ENCODE peak calls at places on chromosomes 5 and 9, in eight cellular contexts. One of them, this sample, is unnamed.

GRCh38 chr5:116009806-116010205 is 22.5 kb upstream of the ARL14EPL start:
- DNase-seq in naive thymus-derived CD8-positive, alpha-beta T cell: no peak
- DNase-seq in HEK293T: no peak
- DNase-seq in NCI-H1092: no peak
- DNase-seq in ureter: no peak
- DNase-seq in neural progenitor cell: no peak
- DNase-seq in aorta: no peak
- DNase-seq in effector memory CD4-positive, alpha-beta T cell: no peak
- DNase-seq in this sample: no peak

GRCh38 chr9:136619742-136620440 is 42.8 kb upstream of the EGFL7 start:
- DNase-seq in naive thymus-derived CD8-positive, alpha-beta T cell: no peak
- DNase-seq in HEK293T: no peak
- DNase-seq in NCI-H1092: no peak
- DNase-seq in ureter: peak
- DNase-seq in neural progenitor cell: no peak
- DNase-seq in aorta: peak
- DNase-seq in effector memory CD4-positive, alpha-beta T cell: no peak
- DNase-seq in this sample: no peak

GRCh38 chr5:31149072-31149471 is 44.4 kb upstream of the CDH6 start:
- DNase-seq in naive thymus-derived CD8-positive, alpha-beta T cell: no peak
- DNase-seq in HEK293T: no peak
- DNase-seq in NCI-H1092: no peak
- DNase-seq in ureter: no peak
- DNase-seq in neural progenitor cell: no peak
- DNase-seq in aorta: no peak
- DNase-seq in effector memory CD4-positive, alpha-beta T cell: no peak
- DNase-seq in this sample: no peak

GRCh38 chr9:73889023-73889422 is 608.1 kb upstream of the RORB start:
- DNase-seq in naive thymus-derived CD8-positive, alpha-beta T cell: no peak
- DNase-seq in HEK293T: no peak
- DNase-seq in NCI-H1092: no peak
- DNase-seq in ureter: no peak
- DNase-seq in neural progenitor cell: no peak
- DNase-seq in aorta: no peak
- DNase-seq in effector memory CD4-positive, alpha-beta T cell: no peak
- DNase-seq in this sample: no peak

GRCh38 chr9:124377551-124377950 is 37.7 kb downstream of the PSMB7 start:
- DNase-seq in naive thymus-derived CD8-positive, alpha-beta T cell: no peak
- DNase-seq in HEK293T: no peak
- DNase-seq in NCI-H1092: no peak
- DNase-seq in ureter: no peak
- DNase-seq in neural progenitor cell: no peak
- DNase-seq in aorta: no peak
- DNase-seq in effector memory CD4-positive, alpha-beta T cell: no peak
- DNase-seq in this sample: no peak

GRCh38 chr5:75952291-75952690 is 130.9 kb upstream of the SV2C start:
- DNase-seq in naive thymus-derived CD8-positive, alpha-beta T cell: no peak
- DNase-seq in HEK293T: no peak
- DNase-seq in NCI-H1092: no peak
- DNase-seq in ureter: no peak
- DNase-seq in neural progenitor cell: no peak
- DNase-seq in aorta: no peak
- DNase-seq in effector memory CD4-positive, alpha-beta T cell: no peak
- DNase-seq in this sample: no peak

GRCh38 chr9:91900057-91900816 is 49.8 kb downstream of the ROR2 start:
- DNase-seq in naive thymus-derived CD8-positive, alpha-beta T cell: no peak
- DNase-seq in HEK293T: no peak
- DNase-seq in NCI-H1092: peak
- DNase-seq in ureter: no peak
- DNase-seq in neural progenitor cell: peak
- DNase-seq in aorta: peak
- DNase-seq in effector memory CD4-positive, alpha-beta T cell: no peak
- DNase-seq in this sample: no peak

GRCh38 chr5:56478062-56478461 is 244.9 kb upstream of the ANKRD55 start:
- DNase-seq in naive thymus-derived CD8-positive, alpha-beta T cell: no peak
- DNase-seq in HEK293T: no peak
- DNase-seq in NCI-H1092: no peak
- DNase-seq in ureter: no peak
- DNase-seq in neural progenitor cell: no peak
- DNase-seq in aorta: no peak
- DNase-seq in effector memory CD4-positive, alpha-beta T cell: no peak
- DNase-seq in this sample: no peak

GRCh38 chr5:80191991-80192398 is 63.9 kb downstream of the SERINC5 start:
- DNase-seq in naive thymus-derived CD8-positive, alpha-beta T cell: peak
- DNase-seq in HEK293T: no peak
- DNase-seq in NCI-H1092: no peak
- DNase-seq in ureter: no peak
- DNase-seq in neural progenitor cell: peak
- DNase-seq in aorta: no peak
- DNase-seq in effector memory CD4-positive, alpha-beta T cell: no peak
- DNase-seq in this sample: no peak

This sample was measured in RKO.